ENCODE peak calls at places on chromosomes 5 and 9, in nine cellular contexts. F is heart left ventricle, D is stomach, I is prostate gland, W is IMR-90, O is HCT116, S is HepG2, C is thyroid gland, N is adrenal gland. Z is an unnamed sample.

GRCh38 chr9:72149231-72149975 is at the start of gene GDA:
- DNase-seq in D (peak), S (no peak), F (peak), O (peak), I (no peak), W (no peak), N (no peak), C (no peak), Z (no peak)

GRCh38 chr5:8508196-8508595 is 639.2 kb downstream of the MTRR start:
- DNase-seq in C (no peak), I (no peak), S (no peak), W (peak), D (no peak), N (no peak), O (no peak), F (no peak), Z (no peak)

GRCh38 chr5:29077451-29077850 is 2039.1 kb upstream of the CDH9 start:
- DNase-seq in W (no peak), I (no peak), O (no peak), D (no peak), C (no peak), F (no peak), N (no peak), S (no peak), Z (no peak)

GRCh38 chr5:76947064-76947463 is 5.8 kb upstream of the CRHBP start:
- DNase-seq in S (no peak), C (no peak), D (no peak), W (no peak), O (no peak), N (peak), F (no peak), I (no peak), Z (no peak)

GRCh38 chr9:123928471-123929176 is 1.3 kb downstream of the DENND1A start:
- DNase-seq in S (no peak), F (no peak), C (peak), D (no peak), I (no peak), O (no peak), W (peak), N (no peak), Z (no peak)

GRCh38 chr5:160198148-160198545 is 31.2 kb upstream of the FABP6 start:
- DNase-seq in O (no peak), C (no peak), I (no peak), N (no peak), F (no peak), W (no peak), S (no peak), D (no peak), Z (no peak)

GRCh38 chr9:112493738-112494137 is 7.1 kb downstream of the KIAA1958 start:
- DNase-seq in S (no peak), F (no peak), N (peak), I (no peak), W (no peak), C (no peak), O (no peak), D (no peak), Z (no peak)

GRCh38 chr9:79166005-79166404 is 405.8 kb upstream of the TLE4 start:
- DNase-seq in I (peak), C (no peak), F (no peak), S (no peak), N (no peak), D (no peak), O (no peak), W (peak), Z (no peak)

GRCh38 chr9:114830546-114830945 is 24.7 kb upstream of the TNFSF15 start:
- DNase-seq in C (no peak), O (no peak), W (no peak), D (no peak), N (no peak), F (no peak), S (no peak), I (no peak), Z (no peak)

GRCh38 chr5:90161399-90161798 is 248.2 kb downstream of the CETN3 start:
- DNase-seq in O (peak), W (no peak), I (no peak), D (peak), N (peak), F (peak), C (peak), S (peak), Z (peak)

GRCh38 chr9:4126184-4126865 is 173.5 kb downstream of the GLIS3 start:
- DNase-seq in S (no peak), F (no peak), D (no peak), W (peak), C (no peak), I (no peak), O (no peak), N (no peak), Z (no peak)

GRCh38 chr5:38576442-38576841 is 20.0 kb upstream of the LIFR start:
- DNase-seq in S (no peak), D (peak), I (peak), O (no peak), F (no peak), N (no peak), W (no peak), C (peak), Z (no peak)

GRCh38 chr9:93667006-93667405 is 90.6 kb downstream of the PHF2 start:
- DNase-seq in D (no peak), F (peak), N (no peak), O (no peak), I (no peak), W (no peak), S (no peak), C (no peak), Z (peak)

GRCh38 chr5:9765421-9765820 is 135.3 kb upstream of the TAS2R1 start:
- DNase-seq in D (no peak), I (no peak), C (no peak), W (peak), F (no peak), N (no peak), S (no peak), O (no peak), Z (no peak)

GRCh38 chr5:67267522-67268232 is 71.1 kb upstream of the CD180 start:
- DNase-seq in O (no peak), F (peak), I (no peak), N (peak), S (no peak), D (no peak), W (no peak), C (no peak), Z (no peak)

GRCh38 chr9:110583237-110583636 is 3.7 kb upstream of the SVEP1 start:
- DNase-seq in F (no peak), I (no peak), O (no peak), D (no peak), C (no peak), S (no peak), W (peak), N (no peak), Z (no peak)

GRCh38 chr5:175032013-175032412 is 307.6 kb downstream of the MSX2 start:
- DNase-seq in S (no peak), O (no peak), D (peak), I (no peak), C (no peak), N (no peak), F (no peak), W (no peak), Z (no peak)

GRCh38 chr9:127318651-127319167 is 54.1 kb downstream of the GARNL3 start:
- DNase-seq in N (no peak), C (no peak), W (peak), F (no peak), I (no peak), D (no peak), S (no peak), O (no peak), Z (no peak)

GRCh38 chr5:102753889-102754498 is 1.1 kb upstream of the PAM start:
- DNase-seq in N (no peak), O (no peak), W (no peak), D (no peak), I (no peak), F (peak), C (peak), S (no peak), Z (peak)

GRCh38 chr5:155021858-155022257 is 8.3 kb downstream of the KIF4B start:
- DNase-seq in C (no peak), S (no peak), W (no peak), F (no peak), O (no peak), I (no peak), N (no peak), D (no peak), Z (no peak)

GRCh38 chr5:151005187-151005974 is 15.0 kb upstream of the GPX3 start:
- DNase-seq in I (no peak), N (peak), O (peak), S (peak), F (no peak), C (peak), D (no peak), W (no peak), Z (no peak)

GRCh38 chr9:16689352-16689938 is 181.0 kb downstream of the BNC2 start:
- DNase-seq in S (no peak), O (no peak), F (no peak), C (peak), W (peak), I (peak), D (peak), N (peak), Z (no peak)

GRCh38 chr9:76932778-76933177 is 26.9 kb upstream of the PRUNE2 start:
- DNase-seq in F (no peak), N (no peak), C (no peak), O (no peak), I (no peak), S (no peak), W (peak), D (no peak), Z (no peak)

GRCh38 chr5:55850839-55851674 is at the start of gene IL31RA:
- DNase-seq in I (no peak), S (peak), N (no peak), F (no peak), D (no peak), C (no peak), W (peak), O (peak), Z (no peak)

GRCh38 chr5:14406554-14406849 is 175.1 kb upstream of the OTULINL start:
- DNase-seq in O (no peak), W (peak), D (no peak), S (no peak), I (no peak), F (no peak), N (no peak), C (no peak), Z (no peak)

GRCh38 chr5:8700222-8700621 is 831.3 kb downstream of the MTRR start:
- DNase-seq in F (no peak), N (no peak), S (no peak), W (peak), O (no peak), I (no peak), C (no peak), D (no peak), Z (no peak)

GRCh38 chr5:167442922-167443321 is 848.5 kb upstream of the WWC1 start:
- DNase-seq in S (no peak), F (no peak), D (no peak), O (no peak), C (peak), N (peak), I (no peak), W (no peak), Z (no peak)

GRCh38 chr9:38183994-38184568 is 115.1 kb upstream of the SHB start:
- DNase-seq in I (no peak), N (no peak), S (no peak), O (no peak), C (no peak), D (no peak), W (no peak), F (no peak), Z (no peak)

GRCh38 chr5:175464414-175465233 is 13.7 kb upstream of the SFXN1 start:
- DNase-seq in S (peak), W (peak), D (peak), I (no peak), C (peak), O (peak), F (no peak), N (peak), Z (no peak)

GRCh38 chr5:98940586-98940985 is 11.8 kb upstream of the CHD1 start:
- DNase-seq in I (no peak), S (no peak), C (no peak), D (no peak), O (no peak), N (peak), F (no peak), W (peak), Z (no peak)

GRCh38 chr9:114112325-114112724 is 13.2 kb upstream of the KIF12 start:
- DNase-seq in S (no peak), O (no peak), C (no peak), F (no peak), N (no peak), W (no peak), D (no peak), I (no peak), Z (peak)

GRCh38 chr5:130526708-130527107 is 622.4 kb downstream of the CHSY3 start:
- DNase-seq in W (no peak), D (no peak), I (no peak), O (no peak), C (no peak), F (no peak), S (no peak), N (no peak), Z (no peak)

GRCh38 chr5:64462391-64462790 is 43.4 kb upstream of the RGS7BP start:
- DNase-seq in I (no peak), N (no peak), D (no peak), F (no peak), S (no peak), W (no peak), C (no peak), O (no peak), Z (no peak)

GRCh38 chr9:129151469-129151868 is 26.6 kb downstream of the IER5L start:
- DNase-seq in C (no peak), F (no peak), S (no peak), N (no peak), O (no peak), W (no peak), I (no peak), D (no peak), Z (no peak)

DNA sequence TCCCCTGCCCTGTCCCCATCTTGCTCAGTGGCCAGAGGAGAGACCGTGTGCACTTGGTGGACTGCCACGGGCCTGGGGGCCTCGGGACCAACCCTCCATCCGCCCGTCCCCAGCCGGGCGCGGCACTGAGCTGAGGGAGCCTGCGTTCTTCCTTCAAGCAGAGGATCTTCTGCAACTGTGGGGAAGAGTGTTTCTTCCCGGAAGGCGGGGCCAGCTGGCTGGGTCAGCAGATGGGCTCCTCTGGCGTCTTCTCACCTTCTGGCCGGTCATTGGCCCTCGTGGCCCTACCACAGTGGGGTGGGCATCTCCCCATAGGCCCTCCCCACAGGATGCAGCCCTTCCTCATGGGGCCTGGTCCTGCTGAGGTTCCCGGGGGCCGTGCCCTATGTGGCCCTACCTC is 17.4 kb downstream of the RXRA start:
- DNase-seq in S (no peak), I (no peak), C (no peak), O (no peak), W (no peak), F (no peak), D (no peak), N (peak), Z (no peak)
- H3K4me3 ChIP-seq in S (no peak), I (no peak), C (no peak), O (no peak), W (no peak), F (no peak), D (no peak), N (no peak), Z (no peak)

DNA sequence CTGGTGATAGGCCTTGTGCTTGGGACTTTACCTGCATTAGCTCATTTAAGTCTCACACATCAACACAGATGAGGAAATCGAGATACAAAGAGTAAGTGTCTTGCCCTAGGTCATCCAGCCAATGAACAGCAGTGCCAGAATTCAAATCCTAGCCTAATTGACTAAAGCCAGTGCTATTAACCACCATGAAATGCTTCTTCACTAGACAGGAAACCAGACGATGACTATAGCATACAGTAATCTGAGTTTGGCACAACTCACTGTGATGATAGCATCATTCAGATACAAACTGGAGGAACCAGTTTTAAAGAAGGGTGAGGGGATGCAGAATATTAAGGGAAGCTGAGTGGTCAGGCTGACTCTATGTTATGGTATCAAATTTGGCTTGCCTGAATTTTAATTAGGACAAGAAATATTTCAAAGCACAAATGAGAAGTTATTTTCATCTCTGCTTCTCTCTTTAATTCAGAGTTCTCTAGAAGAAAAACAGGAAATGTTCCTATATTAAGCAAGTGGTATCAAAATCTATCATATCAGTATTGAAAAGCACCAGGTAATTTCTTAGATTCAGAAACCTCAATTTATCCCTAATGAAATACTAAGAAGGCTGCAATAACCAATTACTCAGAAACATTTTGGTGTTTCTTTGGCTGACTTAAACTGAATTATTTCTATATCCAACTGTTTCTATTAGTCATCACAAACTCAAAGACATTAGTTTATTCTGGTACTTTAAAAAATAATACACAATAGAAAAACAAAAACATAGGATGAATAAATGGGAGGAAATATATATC is 147.0 kb upstream of the RASA1 start:
- DNase-seq in W (peak), N (no peak), S (no peak), O (peak), I (no peak), F (no peak), D (no peak), C (no peak), Z (no peak)
- TF ChIP-seq POLR2A in W (no peak), N (no peak), S (no peak), O (no peak), I (no peak), F (no peak), D (no peak), C (no peak), Z (no peak)

GRCh38 chr5:80961376-80962281 is 1.5 kb downstream of the RASGRF2 start:
- DNase-seq in I (no peak), S (peak), W (peak), D (no peak), C (peak), N (no peak), O (no peak), F (no peak), Z (no peak)
- H3K4me3 ChIP-seq in I (peak), S (peak), W (peak), D (peak), C (peak), N (no peak), O (no peak), F (peak), Z (peak)

GRCh38 chr5:139671096-139671841 is 23.1 kb downstream of the CXXC5 start:
- DNase-seq in N (no peak), W (no peak), D (no peak), I (no peak), S (no peak), C (no peak), F (peak), O (no peak), Z (peak)

GRCh38 chr5:139670369-139671095 is 22.4 kb downstream of the CXXC5 start:
- DNase-seq in S (peak), F (no peak), W (no peak), O (no peak), I (no peak), N (no peak), C (no peak), D (no peak), Z (peak)

GRCh38 chr5:139668064-139668880 is 20.1 kb downstream of the CXXC5 start:
- DNase-seq in N (peak), D (peak), I (no peak), W (no peak), O (no peak), C (peak), S (no peak), F (no peak), Z (peak)

GRCh38 chr5:139668924-139669680 is 21.0 kb downstream of the CXXC5 start:
- DNase-seq in O (no peak), S (no peak), D (no peak), N (no peak), W (no peak), F (no peak), C (no peak), I (no peak), Z (no peak)

GRCh38 chr5:139669681-139670368 is 21.7 kb downstream of the CXXC5 start:
- DNase-seq in W (no peak), I (no peak), F (no peak), D (peak), N (peak), S (peak), C (no peak), O (no peak), Z (peak)
- TF ChIP-seq POLR2A in W (no peak), I (no peak), F (peak), D (no peak), N (no peak), S (no peak), C (no peak), O (no peak), Z (no peak)

GRCh38 chr9:137759649-137760321 is 117.8 kb upstream of the CACNA1B start:
- DNase-seq in N (no peak), I (no peak), O (no peak), D (no peak), C (no peak), S (no peak), W (no peak), F (no peak), Z (no peak)
- H3K4me3 ChIP-seq in N (no peak), I (no peak), O (no peak), D (no peak), C (no peak), S (no peak), W (no peak), F (no peak), Z (no peak)

GRCh38 chr9:120928015-120928719 is 1.6 kb upstream of the TRAF1 start:
- DNase-seq in W (no peak), O (no peak), D (peak), S (no peak), N (peak), F (no peak), C (peak), I (peak), Z (peak)
- TF ChIP-seq POLR2A in W (no peak), O (no peak), D (no peak), S (no peak), N (no peak), F (no peak), C (no peak), I (no peak), Z (no peak)

GRCh38 chr9:136792321-136793062 is 1.3 kb downstream of the TMEM141 start:
- DNase-seq in O (no peak), D (no peak), W (no peak), S (no peak), I (no peak), C (no peak), N (no peak), F (no peak), Z (peak)
- H3K4me3 ChIP-seq in O (peak), D (peak), W (no peak), S (peak), I (peak), C (peak), N (no peak), F (peak), Z (peak)

GRCh38 chr9:92325269-92325990 is at the start of the genes CENPP and NOL8:
- DNase-seq in F (peak), O (peak), C (peak), W (peak), N (peak), S (peak), D (peak), I (peak), Z (peak)
- TF ChIP-seq POLR2A in F (no peak), O (peak), C (no peak), W (peak), N (no peak), S (peak), D (no peak), I (peak), Z (no peak)

GRCh38 chr9:136725612-136726011 is 13.2 kb downstream of the DIPK1B start:
- DNase-seq in O (no peak), W (peak), N (no peak), D (no peak), S (no peak), C (no peak), I (peak), F (no peak), Z (no peak)
- H3K4me3 ChIP-seq in O (no peak), W (no peak), N (no peak), D (peak), S (peak), C (no peak), I (peak), F (peak), Z (peak)

Z was measured in spleen.